ENCODE peak calls at places on chromosome 10, in six cellular contexts. I, L, E, D, T and C are unnamed samples. For H3K9me3, the result is how much of the 10 kb centered on the place peaks cover.

GRCh38 chr10:63409465-63410027 is 56.2 kb downstream of the JMJD1C start:
- DNase-seq in E (no peak), D (no peak), I (no peak), T (no peak), L (no peak), C (no peak)

GRCh38 chr10:89942217-89942616 is 240.8 kb downstream of the KIF20B start:
- DNase-seq in T (no peak), L (no peak), E (no peak), D (no peak), I (no peak), C (no peak)

GRCh38 chr10:34314457-34314856 is 500.6 kb downstream of the PARD3 start:
- DNase-seq in I (no peak), L (no peak), D (no peak), T (no peak), E (no peak), C (no peak)

GRCh38 chr10:52818019-52818418 is 45.4 kb upstream of the MBL2 start:
- DNase-seq in D (no peak), I (no peak), L (no peak), T (no peak), E (no peak), C (no peak)

GRCh38 chr10:34918060-34918840 is 103.2 kb upstream of the PARD3 start:
- DNase-seq in T (no peak), E (no peak), L (no peak), I (no peak), D (no peak), C (no peak)

GRCh38 chr10:75857269-75857846 is 425.9 kb downstream of the LRMDA start:
- DNase-seq in E (no peak), T (no peak), D (no peak), L (no peak), I (no peak), C (no peak)

GRCh38 chr10:61992683-61993629 is 91.5 kb downstream of the ARID5B start:
- DNase-seq in I (peak), E (no peak), T (peak), L (peak), D (peak), C (peak)

GRCh38 chr10:61463035-61463909 is 10.1 kb upstream of the TMEM26 start:
- DNase-seq in T (no peak), E (no peak), L (no peak), D (no peak), I (no peak), C (peak)

GRCh38 chr10:117553815-117554172 is 11.2 kb downstream of the EMX2 start:
- DNase-seq in L (no peak), E (no peak), D (no peak), T (no peak), I (no peak), C (no peak)

GRCh38 chr10:94963901-94964300 is 25.4 kb downstream of the CYP2C9 start:
- DNase-seq in E (peak), L (no peak), I (no peak), D (no peak), T (no peak), C (no peak)

GRCh38 chr10:102744374-102745051 is 765 bp downstream of the WBP1L start:
- DNase-seq in T (peak), E (no peak), L (peak), D (no peak), I (peak), C (peak)

GRCh38 chr10:126090911-126091728 is 194.8 kb downstream of the FANK1 start:
- DNase-seq in D (no peak), E (no peak), L (no peak), I (no peak), T (no peak), C (peak)

GRCh38 chr10:27760867-27761266 is 15.2 kb upstream of the MKX start:
- DNase-seq in T (no peak), I (no peak), D (no peak), E (no peak), L (no peak), C (no peak)

GRCh38 chr10:89207181-89207800 is at the start of gene CH25H:
- DNase-seq in D (peak), L (peak), T (peak), I (peak), E (peak), C (peak)

GRCh38 chr10:88896336-88897018 is 16.4 kb downstream of the STAMBPL1 start:
- DNase-seq in D (no peak), L (no peak), E (no peak), T (no peak), I (no peak), C (no peak)

GRCh38 chr10:47346572-47347302 is 1.4 kb upstream of the RBP3 start:
- DNase-seq in D (no peak), L (peak), I (peak), E (no peak), T (peak), C (no peak)

GRCh38 chr10:62503871-62504270 is 129.7 kb downstream of the ZNF365 start:
- DNase-seq in I (no peak), T (no peak), D (no peak), L (no peak), E (no peak), C (no peak)

GRCh38 chr10:23442936-23443335 is 4.1 kb downstream of the OTUD1 start:
- DNase-seq in E (no peak), D (no peak), I (no peak), T (no peak), L (no peak), C (no peak)

GRCh38 chr10:97599272-97599619 is 9.7 kb downstream of the C10orf62 start:
- DNase-seq in E (no peak), L (no peak), I (no peak), T (no peak), D (no peak), C (no peak)

GRCh38 chr10:49387029-49387428 is 8.9 kb downstream of the DRGX start:
- DNase-seq in E (no peak), L (no peak), D (no peak), I (no peak), T (no peak), C (peak)

GRCh38 chr10:22321831-22322662 is 1.1 kb downstream of the BMI1 start:
- DNase-seq in E (peak), D (peak), L (no peak), T (peak), I (peak), C (peak)

GRCh38 chr10:20858292-20859124 is 38.6 kb downstream of the NEBL start:
- DNase-seq in T (no peak), D (no peak), L (no peak), E (no peak), I (no peak), C (no peak)

GRCh38 chr10:120727001-120727400 is 124.2 kb upstream of the WDR11 start:
- DNase-seq in T (no peak), E (no peak), I (no peak), D (no peak), L (no peak), C (no peak)

GRCh38 chr10:122259075-122259466 is 12.0 kb upstream of the BTBD16 start:
- DNase-seq in L (peak), T (no peak), I (no peak), E (no peak), D (no peak), C (no peak)

GRCh38 chr10:112376578-112376855 is 2.6 kb downstream of the ACSL5 start:
- DNase-seq in E (no peak), D (no peak), L (no peak), T (no peak), I (no peak), C (no peak)

GRCh38 chr10:72764151-72764550 is 72.2 kb downstream of the MCU start:
- DNase-seq in I (no peak), T (no peak), D (no peak), L (no peak), E (no peak), C (no peak)

GRCh38 chr10:96665306-96665705 is 55.0 kb downstream of the PIK3AP1 start:
- DNase-seq in D (no peak), T (no peak), L (no peak), I (no peak), E (no peak), C (no peak)

GRCh38 chr10:11861341-11861740 is 38.2 kb downstream of the PROSER2 start:
- DNase-seq in L (no peak), D (no peak), I (peak), E (no peak), T (no peak), C (no peak)

GRCh38 chr10:102065561-102066420 is 642 bp downstream of the HPS6 start:
- DNase-seq in D (no peak), T (peak), I (peak), E (peak), L (peak), C (peak)

GRCh38 chr10:58918887-58919286 is 257.6 kb upstream of the PHYHIPL start:
- DNase-seq in D (no peak), T (no peak), L (no peak), I (no peak), E (no peak), C (no peak)

GRCh38 chr10:126570631-126571170 is 99.8 kb downstream of the C10orf90 start:
- DNase-seq in D (no peak), L (no peak), I (no peak), T (no peak), E (no peak), C (no peak)

GRCh38 chr10:21516270-21517131 is 9.0 kb downstream of the SKIDA1 start:
- DNase-seq in I (peak), D (no peak), E (peak), L (peak), T (peak), C (peak)

DNA sequence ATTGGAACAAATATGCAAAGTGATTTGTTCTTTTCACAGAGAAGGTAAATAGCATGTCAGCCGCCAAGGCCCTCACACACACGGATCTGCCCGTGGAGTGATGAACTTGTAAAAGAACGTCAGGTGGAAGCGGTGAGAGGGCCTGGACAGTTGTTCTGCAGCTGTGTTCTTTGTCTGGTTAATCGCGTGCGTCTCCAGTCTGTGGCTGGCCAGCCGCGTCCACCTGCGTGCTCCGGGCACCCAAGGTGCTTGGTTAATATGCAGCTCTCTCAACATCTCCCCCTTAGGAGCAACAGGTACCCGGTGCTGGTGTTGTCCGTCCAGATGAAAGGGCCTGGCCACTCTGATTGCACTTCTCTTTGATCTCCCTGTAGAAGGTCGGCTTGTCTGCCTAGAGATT is 162.9 kb downstream of the MGMT start:
- DNase-seq in T (no peak), I (no peak), D (no peak), E (no peak), L (no peak), C (no peak)
- H3K9me3 ChIP-seq in T (under half), I (under half), D (under half), E (under half), L (under half), C (under half)

GRCh38 chr10:1542941-1543340 is 194.4 kb downstream of the ADARB2 start:
- DNase-seq in E (no peak), D (no peak), L (no peak), T (no peak), I (peak), C (no peak)
- H3K9me3 ChIP-seq in E (under half), D (under half), L (under half), T (under half), I (under half), C (under half)

GRCh38 chr10:37965006-37965405 is 11.4 kb downstream of the ZNF25 start:
- DNase-seq in I (no peak), L (no peak), D (no peak), E (no peak), T (no peak), C (no peak)

GRCh38 chr10:37957841-37958240 is 18.6 kb downstream of the ZNF25 start:
- DNase-seq in E (no peak), T (no peak), D (no peak), L (no peak), I (no peak), C (no peak)

DNA sequence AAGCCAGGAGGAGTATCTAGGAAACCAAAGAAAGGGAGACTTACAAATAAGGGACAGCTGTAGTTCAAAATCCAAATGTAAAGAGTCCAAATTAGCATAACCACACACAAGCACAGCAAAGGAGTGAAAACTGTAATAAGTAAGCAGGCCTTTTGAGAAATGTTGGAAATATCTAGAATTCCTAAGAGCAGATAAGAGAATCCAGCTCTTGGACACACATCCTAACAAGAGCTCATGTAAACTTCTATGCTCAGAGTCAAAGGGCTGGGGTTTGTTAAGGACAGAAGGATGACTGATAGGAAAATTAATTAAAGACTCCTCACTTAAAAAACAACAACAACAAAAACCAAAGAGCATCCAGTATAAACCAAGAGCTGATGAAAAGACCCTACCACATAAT is 15.7 kb downstream of the ZNF25 start:
- DNase-seq in L (no peak), E (no peak), I (no peak), D (no peak), T (no peak), C (no peak)
- H3K9me3 ChIP-seq in L (under half), E (under half), I (under half), D (under half), T (under half), C (under half)

GRCh38 chr10:37721100-37721499 is 136.3 kb downstream of the ZNF248 start:
- DNase-seq in E (no peak), L (no peak), I (no peak), D (no peak), T (no peak), C (no peak)
- H3K9me3 ChIP-seq in E (under half), L (under half), I (under half), D (under half), T (under half), C (under half)

GRCh38 chr10:133614830-133615580 is 11.6 kb downstream of the FRG2B start:
- DNase-seq in D (no peak), E (peak), I (no peak), L (no peak), T (no peak), C (peak)
- H3K9me3 ChIP-seq in D (under half), E (under half), I (under half), L (under half), T (under half), C (under half)

DNA sequence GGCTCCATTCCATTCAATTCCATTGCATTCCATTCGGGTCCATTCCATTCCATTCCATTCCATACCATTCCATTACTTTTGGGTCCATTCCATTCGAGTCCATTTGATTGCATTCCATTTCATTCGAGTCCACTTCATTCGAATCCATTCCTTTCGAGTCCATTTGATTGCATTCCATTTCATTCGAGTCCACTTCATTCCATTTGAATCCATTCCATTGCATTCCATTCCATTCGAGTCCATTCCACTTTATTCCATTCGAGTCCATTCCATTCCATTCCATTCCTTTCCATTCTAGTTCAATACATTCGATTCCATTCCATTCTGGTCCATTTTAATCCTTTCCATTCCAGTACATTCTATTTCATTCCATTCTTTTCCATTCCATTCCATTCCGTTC is 334.0 kb downstream of the ZNF33B start:
- DNase-seq in T (no peak), D (no peak), L (no peak), E (no peak), I (no peak), C (no peak)
- H3K9me3 ChIP-seq in T (half or more), D (half or more), L (under half), E (under half), I (half or more), C (half or more)

GRCh38 chr10:86030312-86030711 is 336.3 kb downstream of the GRID1 start:
- DNase-seq in D (no peak), I (no peak), L (no peak), T (no peak), E (no peak), C (no peak)
- H3K9me3 ChIP-seq in D (under half), I (under half), L (under half), T (under half), E (under half), C (under half)

GRCh38 chr10:91097313-91097712 is 123.2 kb upstream of the PCGF5 start:
- DNase-seq in D (no peak), I (no peak), T (no peak), E (no peak), L (no peak), C (no peak)
- H3K9me3 ChIP-seq in D (under half), I (under half), T (under half), E (under half), L (under half), C (under half)

GRCh38 chr10:123390332-123390731 is 236.1 kb downstream of the BUB3 start:
- DNase-seq in I (no peak), D (no peak), L (no peak), E (no peak), T (no peak), C (no peak)
- H3K9me3 ChIP-seq in I (under half), D (under half), L (under half), E (under half), T (under half), C (under half)

GRCh38 chr10:44968101-44968886 is 8.7 kb downstream of the RASSF4 start:
- DNase-seq in L (peak), T (peak), D (no peak), I (peak), E (peak), C (no peak)
- H3K9me3 ChIP-seq in L (under half), T (under half), D (under half), I (under half), E (under half), C (under half)